ENCODE peak calls at places on chromosomes 4 and X, in eight cellular contexts. F is NCI-H524 treated with DMSO at 0.1 percent for 48 hours; M is GM04504; T is nucleus accumbens; A is adrenal gland; B is foreskin melanocyte; I is CD4-positive, alpha-beta T cell; W is tibial nerve. H is an unnamed sample.

GRCh38 chrX:7115557-7115956 is 32.0 kb upstream of the STS start:
- DNase-seq in F (no peak), I (no peak), W (no peak), M (no peak), A (no peak), B (peak), T (no peak), H (no peak)

GRCh38 chr4:52105276-52105675 is 54.2 kb downstream of the SPATA18 start:
- DNase-seq in B (no peak), M (no peak), F (no peak), I (no peak), A (no peak), W (no peak), T (no peak), H (no peak)

GRCh38 chr4:89539374-89539773 is 231.8 kb upstream of the GPRIN3 start:
- DNase-seq in M (peak), B (peak), W (no peak), T (no peak), A (peak), I (no peak), F (no peak), H (no peak)

GRCh38 chr4:57442834-57443291 is 332.7 kb upstream of the IGFBP7 start:
- DNase-seq in F (no peak), B (no peak), T (peak), I (no peak), M (no peak), A (peak), W (peak), H (no peak)

GRCh38 chr4:40165931-40166330 is 30.9 kb upstream of the RHOH start:
- DNase-seq in A (no peak), B (no peak), W (no peak), F (no peak), I (no peak), M (no peak), T (no peak), H (no peak)

GRCh38 chr4:138841341-138841740 is 174.2 kb upstream of the NOCT start:
- DNase-seq in I (no peak), T (no peak), M (no peak), A (no peak), W (no peak), B (peak), F (no peak), H (no peak)

GRCh38 chr4:129978315-129978714 is 882.4 kb downstream of the C4orf33 start:
- DNase-seq in T (no peak), I (no peak), F (no peak), M (no peak), B (no peak), W (no peak), A (no peak), H (no peak)

GRCh38 chrX:71482228-71482958 is 50.5 kb upstream of the OGT start:
- DNase-seq in A (no peak), W (no peak), F (no peak), I (no peak), M (no peak), T (no peak), B (no peak), H (no peak)

GRCh38 chr4:107546637-107547036 is 173.4 kb downstream of the PAPSS1 start:
- DNase-seq in M (no peak), B (no peak), A (no peak), T (no peak), F (no peak), I (no peak), W (no peak), H (no peak)

GRCh38 chrX:13087322-13088154 is 43.1 kb upstream of the FAM9C start:
- DNase-seq in M (no peak), W (no peak), F (no peak), A (no peak), B (no peak), I (no peak), T (no peak), H (no peak)